ENCODE peak calls at places on chromosomes 2 and 18, in six cellular contexts. Q is transverse colon, U is tibial nerve, Y is breast epithelium, M is A549, J is heart left ventricle. O is an unnamed sample. For H3K4me1, the result is how much of the 10 kb centered on the place peaks cover.

GRCh38 chr2:103402944-103403343 is 641.1 kb downstream of the TMEM182 start:
- DNase-seq in M (no peak), J (no peak), Q (no peak), U (no peak), Y (no peak), O (no peak)

GRCh38 chr2:112634153-112634873 is 11.4 kb upstream of the SLC20A1 start:
- DNase-seq in U (no peak), J (no peak), Q (peak), M (no peak), Y (peak), O (no peak)

GRCh38 chr2:230905448-230906430 is 19.3 kb downstream of the GPR55 start:
- DNase-seq in U (no peak), J (no peak), Q (no peak), M (no peak), Y (no peak), O (peak)

GRCh38 chr2:171598713-171599319 is 76.5 kb downstream of the CYBRD1 start:
- DNase-seq in Q (peak), J (no peak), M (peak), Y (no peak), U (peak), O (no peak)

GRCh38 chr2:102637358-102637757 is 18.0 kb downstream of the SLC9A2 start:
- DNase-seq in M (no peak), U (no peak), J (no peak), Y (no peak), Q (peak), O (no peak)

GRCh38 chr2:178718283-178718682 is 88.9 kb downstream of the TTN start:
- DNase-seq in M (no peak), U (no peak), J (no peak), Y (no peak), Q (no peak), O (no peak)

GRCh38 chr2:231342111-231342711 is 53.3 kb upstream of the B3GNT7 start:
- DNase-seq in J (no peak), M (no peak), Y (no peak), Q (no peak), U (peak), O (no peak)

GRCh38 chr18:56204052-56204451 is 434.3 kb downstream of the TXNL1 start:
- DNase-seq in Y (no peak), M (no peak), Q (no peak), U (no peak), J (no peak), O (no peak)

GRCh38 chr2:18918280-18918679 is 328.9 kb upstream of the NT5C1B start:
- DNase-seq in U (no peak), Y (no peak), J (no peak), Q (no peak), M (no peak), O (no peak)

GRCh38 chr2:240992572-240993291 is 5.7 kb upstream of the SNED1 start:
- DNase-seq in U (no peak), Q (no peak), M (no peak), Y (no peak), J (no peak), O (peak)

GRCh38 chr18:75337348-75337747 is 90.2 kb downstream of the SMIM21 start:
- DNase-seq in Q (no peak), Y (no peak), M (no peak), U (no peak), J (no peak), O (no peak)

GRCh38 chr2:1502891-1503304 is 89.6 kb downstream of the TPO start:
- DNase-seq in U (no peak), M (no peak), Y (no peak), Q (no peak), J (no peak), O (peak)

GRCh38 chr2:8378016-8378810 is 303.6 kb upstream of the ID2 start:
- DNase-seq in M (no peak), U (no peak), J (no peak), Q (no peak), Y (no peak), O (no peak)

GRCh38 chr2:98793275-98793674 is 62.3 kb upstream of the MGAT4A start:
- DNase-seq in U (no peak), Q (no peak), M (no peak), J (no peak), Y (no peak), O (no peak)

GRCh38 chr2:75787532-75788132 is 76.9 kb upstream of the GCFC2 start:
- DNase-seq in M (no peak), Y (no peak), J (no peak), Q (no peak), U (no peak), O (no peak)

GRCh38 chr2:21036708-21037670 is 6.9 kb downstream of the APOB start:
- DNase-seq in Y (no peak), Q (no peak), U (no peak), J (no peak), M (no peak), O (no peak)

GRCh38 chr2:219252570-219252899 is 508 bp upstream of the TUBA4B start:
- DNase-seq in M (peak), Y (no peak), Q (no peak), J (no peak), U (no peak), O (no peak)

GRCh38 chr2:72278046-72278445 is 130.4 kb upstream of the CYP26B1 start:
- DNase-seq in M (no peak), J (no peak), Y (no peak), Q (no peak), U (no peak), O (no peak)

GRCh38 chr2:60806988-60807681 is 51.1 kb downstream of the PAPOLG start:
- DNase-seq in U (no peak), M (no peak), J (no peak), Y (no peak), Q (no peak), O (peak)

GRCh38 chr18:42617086-42617725 is 498.3 kb downstream of the RIT2 start:
- DNase-seq in M (no peak), Q (no peak), Y (no peak), J (no peak), U (no peak), O (no peak)

GRCh38 chr18:74334242-74334893 is 18.7 kb downstream of the C18orf63 start:
- DNase-seq in Y (no peak), U (no peak), M (no peak), Q (no peak), J (no peak), O (no peak)

GRCh38 chr2:144712277-144712944 is 192.5 kb upstream of the ZEB2 start:
- DNase-seq in U (no peak), M (no peak), Q (no peak), J (no peak), Y (no peak), O (no peak)

GRCh38 chr2:45944075-45944474 is 292.6 kb downstream of the PRKCE start:
- DNase-seq in Q (no peak), Y (no peak), J (no peak), M (no peak), U (no peak), O (no peak)

GRCh38 chr18:52237551-52237950 is 102.4 kb upstream of the DCC start:
- DNase-seq in M (no peak), Y (no peak), U (no peak), J (no peak), Q (no peak), O (no peak)

GRCh38 chr2:238104521-238105311 is 4.6 kb downstream of the ESPNL start:
- DNase-seq in U (no peak), Q (peak), Y (no peak), M (no peak), J (no peak), O (peak)

GRCh38 chr18:38445485-38446145 is 880.0 kb upstream of the CELF4 start:
- DNase-seq in Q (no peak), U (no peak), J (no peak), M (no peak), Y (no peak), O (no peak)

GRCh38 chr2:62661263-62661635 is 44.3 kb upstream of the EHBP1 start:
- DNase-seq in J (no peak), Y (no peak), M (no peak), Q (no peak), U (no peak), O (no peak)

GRCh38 chr18:77486985-77487384 is 237.3 kb downstream of the GALR1 start:
- DNase-seq in Q (no peak), U (no peak), Y (no peak), M (no peak), J (no peak), O (no peak)

GRCh38 chr2:598043-598802 is 79.0 kb downstream of the TMEM18 start:
- DNase-seq in J (no peak), Q (no peak), M (no peak), U (no peak), Y (no peak), O (no peak)

GRCh38 chr2:47072728-47073191 is 82.3 kb downstream of the STPG4 start:
- DNase-seq in J (peak), Q (peak), U (peak), Y (no peak), M (no peak), O (no peak)

GRCh38 chr18:23135679-23136325 is 517 bp downstream of the CABLES1 start:
- DNase-seq in M (no peak), Y (no peak), Q (peak), U (no peak), J (peak), O (peak)

GRCh38 chr2:25251461-25252273 is 83.3 kb upstream of the POMC start:
- DNase-seq in Y (peak), M (peak), Q (peak), U (no peak), J (peak), O (peak)
- TF ChIP-seq POLR2A in Y (no peak), M (no peak), Q (peak), U (no peak), J (no peak), O (no peak)

DNA sequence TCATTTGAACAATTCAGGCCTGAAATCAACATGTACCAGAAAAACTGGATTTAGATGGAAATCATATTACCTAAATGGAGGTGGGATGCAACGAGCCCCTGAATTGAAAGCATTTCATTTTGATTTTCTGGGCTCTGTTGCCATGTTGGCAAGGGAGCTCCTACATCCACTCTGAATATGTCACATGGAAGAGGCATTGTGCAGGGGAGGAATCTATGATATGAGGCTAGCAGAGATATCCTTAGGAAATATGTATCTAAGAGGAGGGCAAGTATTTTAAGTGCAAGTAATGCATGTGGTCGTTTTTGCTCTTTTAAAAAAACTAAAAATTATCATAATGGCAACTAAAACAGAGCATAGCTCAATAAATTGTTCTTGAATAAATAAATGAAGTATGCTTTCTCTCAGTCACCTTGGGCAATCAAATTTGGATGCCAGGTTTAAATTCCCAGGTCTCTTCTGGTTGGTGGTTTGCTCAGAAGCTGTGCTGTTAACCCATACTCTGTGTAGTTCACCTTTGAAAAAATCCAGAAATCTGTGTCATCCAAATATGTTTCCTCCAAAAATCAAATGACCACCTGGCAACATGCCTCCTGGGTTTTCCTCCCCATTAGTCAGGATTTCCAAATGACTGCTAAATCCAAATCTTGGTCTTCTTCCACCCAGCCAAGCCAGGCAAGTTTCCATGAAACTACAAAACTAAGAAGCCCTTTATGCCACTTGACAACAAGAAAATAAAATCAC is 6.5 kb upstream of the LGALSL start:
- DNase-seq in U (peak), Y (no peak), Q (no peak), J (no peak), M (no peak), O (no peak)
- H3K4me1 ChIP-seq in U (under half), Y (under half), Q (under half), J (under half), M (under half), O (under half)

GRCh38 chr2:65639156-65639876 is 206.9 kb upstream of the SPRED2 start:
- DNase-seq in Y (peak), J (no peak), Q (no peak), M (no peak), U (no peak), O (no peak)

GRCh38 chr2:65638438-65638837 is 206.0 kb upstream of the SPRED2 start:
- DNase-seq in U (no peak), Y (no peak), Q (no peak), J (no peak), M (peak), O (no peak)

GRCh38 chr2:65636024-65636423 is 203.6 kb upstream of the SPRED2 start:
- DNase-seq in J (no peak), U (no peak), Q (no peak), M (no peak), Y (no peak), O (no peak)

GRCh38 chr2:65634304-65634703 is 201.9 kb upstream of the SPRED2 start:
- DNase-seq in J (no peak), Y (no peak), U (no peak), M (no peak), Q (no peak), O (no peak)

DNA sequence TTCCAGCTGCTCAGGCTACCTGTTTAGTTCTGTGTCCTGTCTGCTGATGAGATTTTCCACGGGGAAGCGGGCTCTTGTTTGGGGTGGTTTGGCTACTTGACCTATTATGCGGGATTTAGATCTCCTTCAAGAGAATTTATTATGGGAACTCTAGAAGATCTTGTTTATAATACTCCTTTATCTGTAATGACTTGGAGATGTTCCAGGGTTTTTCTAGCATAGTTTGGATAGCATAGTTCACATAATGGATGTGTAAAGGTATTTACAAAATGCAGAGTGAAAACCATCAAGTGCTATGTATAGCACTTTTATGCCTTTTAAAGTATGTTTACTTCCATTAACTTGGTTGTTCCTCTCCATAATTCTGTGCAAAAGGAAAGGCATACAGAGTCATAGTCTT is 204.7 kb upstream of the SPRED2 start:
- DNase-seq in J (no peak), M (no peak), Y (no peak), U (no peak), Q (no peak), O (no peak)
- H3K27ac ChIP-seq in J (no peak), M (no peak), Y (no peak), U (no peak), Q (no peak), O (no peak)

GRCh38 chr2:54569745-54570296 is 113.7 kb downstream of the SPTBN1 start:
- DNase-seq in Y (no peak), U (no peak), J (no peak), Q (peak), M (no peak), O (no peak)

GRCh38 chr2:54570321-54570881 is 114.3 kb downstream of the SPTBN1 start:
- DNase-seq in M (no peak), U (no peak), Y (no peak), J (no peak), Q (no peak), O (no peak)

GRCh38 chr2:54572262-54572635 is 116.1 kb downstream of the SPTBN1 start:
- DNase-seq in J (no peak), Q (no peak), M (peak), U (no peak), Y (no peak), O (no peak)

GRCh38 chr2:54572636-54573531 is 116.8 kb downstream of the SPTBN1 start:
- DNase-seq in M (no peak), U (no peak), Q (no peak), J (no peak), Y (no peak), O (no peak)

DNA sequence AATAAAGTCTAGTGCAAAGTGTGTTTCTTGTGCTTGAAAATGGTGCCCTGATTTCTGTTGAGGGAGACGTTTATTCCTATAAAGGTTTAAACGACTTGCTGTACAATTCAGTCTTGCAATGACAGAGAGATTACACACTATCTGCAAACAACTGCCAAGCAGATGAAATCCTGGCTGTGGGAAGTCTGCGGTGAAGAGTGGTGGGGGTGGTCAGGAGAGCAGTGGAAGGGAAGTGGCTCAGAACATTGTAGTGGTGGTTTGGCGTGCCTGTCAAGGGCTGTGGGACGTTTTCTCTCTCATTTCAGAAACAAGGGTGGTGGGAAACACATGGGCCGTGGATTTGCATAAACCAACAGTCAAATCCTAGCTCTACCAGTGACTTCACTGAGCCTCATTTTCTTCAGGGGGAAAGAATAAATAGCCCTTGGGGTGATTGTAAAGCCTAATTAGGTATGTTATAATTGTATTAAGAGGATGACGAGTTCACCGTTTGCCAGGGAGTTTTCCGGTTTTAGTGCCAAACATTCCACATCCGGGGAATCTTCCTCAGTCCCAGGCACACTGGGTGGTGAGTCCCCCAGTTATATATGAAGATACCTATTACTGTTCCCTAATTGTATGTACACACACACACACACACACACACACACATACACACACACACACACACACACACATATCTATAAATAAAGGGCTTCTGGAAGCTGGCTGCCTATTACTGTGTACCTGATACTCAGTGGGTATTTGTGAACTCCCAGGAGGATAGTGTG is 115.0 kb downstream of the SPTBN1 start:
- DNase-seq in J (no peak), Q (peak), U (peak), Y (no peak), M (peak), O (peak)
- TF ChIP-seq POLR2A in J (no peak), Q (peak), U (no peak), Y (no peak), M (no peak), O (no peak)

DNA sequence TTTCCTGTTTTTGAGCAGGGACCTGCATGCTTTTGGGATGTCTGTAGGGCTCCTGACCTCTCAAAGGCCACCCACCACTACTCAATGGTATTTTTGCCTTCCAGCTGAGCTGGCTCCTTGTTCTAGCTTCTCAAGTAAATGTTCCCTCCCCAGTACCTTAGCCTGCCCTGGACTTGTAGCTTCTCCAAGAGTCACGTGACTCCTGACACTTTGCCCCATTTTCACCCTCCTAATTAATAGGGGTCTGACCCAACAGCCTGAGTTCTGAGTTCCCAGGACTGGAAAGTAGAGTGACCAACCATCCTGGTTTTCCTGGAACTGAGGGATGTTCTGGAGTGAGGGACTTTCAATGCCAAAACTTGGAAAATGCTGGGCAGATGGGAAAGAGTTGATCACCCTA is 4.0 kb downstream of the LBX2 start:
- DNase-seq in M (no peak), Y (no peak), Q (no peak), J (no peak), U (no peak), O (no peak)
- H3K4me1 ChIP-seq in M (under half), Y (under half), Q (under half), J (under half), U (under half), O (under half)

DNA sequence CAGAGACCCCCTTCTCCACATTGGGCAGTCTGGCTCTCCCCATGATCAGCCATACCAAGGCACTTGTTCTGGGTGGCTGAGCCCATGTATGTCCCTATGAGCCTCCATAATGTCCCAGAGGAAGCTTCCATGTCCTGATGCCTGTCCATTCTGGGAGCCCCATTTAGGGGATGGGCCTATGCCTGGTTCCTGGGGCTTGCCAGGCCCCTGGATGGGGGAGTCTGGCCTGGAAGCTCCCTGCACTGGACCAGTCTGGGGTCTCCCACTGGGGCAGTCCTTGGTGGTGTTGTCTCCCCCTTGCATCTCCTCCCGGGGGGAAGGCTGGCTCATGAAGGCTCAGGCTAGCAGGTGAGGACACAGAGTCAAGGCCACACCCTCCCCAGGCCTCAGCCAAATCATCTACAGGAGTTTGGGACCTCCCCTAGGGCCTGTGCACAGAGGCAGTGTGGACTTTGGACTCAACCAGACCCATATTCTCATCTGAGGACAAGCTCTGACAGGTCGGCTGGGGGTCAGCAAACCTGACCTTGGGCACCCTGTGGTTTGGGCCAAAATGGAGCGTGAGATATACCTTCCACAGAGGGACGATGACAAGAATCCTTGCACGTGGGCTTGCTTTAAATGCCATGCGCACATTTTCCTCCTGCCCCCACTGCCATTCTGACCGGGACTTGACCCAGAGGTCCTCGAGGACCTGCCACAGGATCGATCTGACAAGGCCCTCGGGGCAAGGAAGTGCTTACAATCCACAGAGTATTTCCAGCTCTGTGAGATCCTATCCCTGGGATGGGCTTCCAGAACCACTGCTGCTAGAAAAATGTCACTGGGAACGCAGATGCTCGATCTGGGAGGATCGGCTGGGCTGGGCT is 38.8 kb downstream of the INHBB start:
- DNase-seq in U (no peak), Y (no peak), J (peak), Q (no peak), M (no peak), O (peak)
- H3K27ac ChIP-seq in U (no peak), Y (no peak), J (no peak), Q (no peak), M (peak), O (no peak)